ENCODE peak calls at places on chromosome 22, in six cellular contexts. One of them, this sample, is unnamed. For H3K4me1, the result is how much of the 10 kb centered on the place peaks cover.

GRCh38 chr22:39956932-39957664 is 3.1 kb upstream of the TMA7B start:
- DNase-seq in adrenal gland: no peak
- DNase-seq in A549: no peak
- DNase-seq in CD4-positive, CD25-positive, alpha-beta regulatory T cell: no peak
- DNase-seq in GM23248: no peak
- DNase-seq in PC-9: no peak
- DNase-seq in this sample: no peak

GRCh38 chr22:44831885-44832284 is 79.5 kb downstream of the ARHGAP8 start:
- DNase-seq in PC-9: no peak
- DNase-seq in CD4-positive, CD25-positive, alpha-beta regulatory T cell: no peak
- DNase-seq in A549: no peak
- DNase-seq in GM23248: no peak
- DNase-seq in adrenal gland: no peak
- DNase-seq in this sample: no peak

GRCh38 chr22:19448076-19448607 is 631 bp upstream of the C22orf39 start:
- DNase-seq in GM23248: peak
- DNase-seq in PC-9: no peak
- DNase-seq in A549: peak
- DNase-seq in adrenal gland: peak
- DNase-seq in CD4-positive, CD25-positive, alpha-beta regulatory T cell: no peak
- DNase-seq in this sample: peak

GRCh38 chr22:23849009-23850006 is 8.4 kb upstream of the SLC2A11 start:
- DNase-seq in A549: peak
- DNase-seq in CD4-positive, CD25-positive, alpha-beta regulatory T cell: peak
- DNase-seq in PC-9: peak
- DNase-seq in GM23248: peak
- DNase-seq in adrenal gland: peak
- DNase-seq in this sample: peak

GRCh38 chr22:41021039-41021654 is 70.0 kb downstream of the RBX1 start:
- DNase-seq in adrenal gland: peak
- DNase-seq in PC-9: no peak
- DNase-seq in A549: no peak
- DNase-seq in CD4-positive, CD25-positive, alpha-beta regulatory T cell: no peak
- DNase-seq in GM23248: peak
- DNase-seq in this sample: no peak

GRCh38 chr22:19667872-19668740 is 46.2 kb upstream of the SEPTIN5 start:
- DNase-seq in CD4-positive, CD25-positive, alpha-beta regulatory T cell: no peak
- DNase-seq in PC-9: no peak
- DNase-seq in adrenal gland: peak
- DNase-seq in GM23248: no peak
- DNase-seq in A549: no peak
- DNase-seq in this sample: no peak

GRCh38 chr22:48560389-48560751 is 1267.3 kb downstream of the BRD1 start:
- DNase-seq in GM23248: no peak
- DNase-seq in adrenal gland: no peak
- DNase-seq in CD4-positive, CD25-positive, alpha-beta regulatory T cell: no peak
- DNase-seq in A549: no peak
- DNase-seq in PC-9: no peak
- DNase-seq in this sample: no peak

GRCh38 chr22:29740216-29740615 is 20.4 kb downstream of the CABP7 start:
- DNase-seq in GM23248: no peak
- DNase-seq in A549: no peak
- DNase-seq in CD4-positive, CD25-positive, alpha-beta regulatory T cell: no peak
- DNase-seq in adrenal gland: no peak
- DNase-seq in PC-9: no peak
- DNase-seq in this sample: no peak

GRCh38 chr22:49724893-49725489 is 102.7 kb downstream of the BRD1 start:
- DNase-seq in adrenal gland: peak
- DNase-seq in PC-9: no peak
- DNase-seq in A549: peak
- DNase-seq in CD4-positive, CD25-positive, alpha-beta regulatory T cell: peak
- DNase-seq in GM23248: peak
- DNase-seq in this sample: peak

GRCh38 chr22:29755889-29756288 is 10.9 kb downstream of the ZMAT5 start:
- DNase-seq in CD4-positive, CD25-positive, alpha-beta regulatory T cell: no peak
- DNase-seq in PC-9: no peak
- DNase-seq in A549: no peak
- DNase-seq in adrenal gland: no peak
- DNase-seq in GM23248: no peak
- DNase-seq in this sample: no peak

GRCh38 chr22:49599691-49600451 is 227.8 kb downstream of the BRD1 start:
- DNase-seq in PC-9: no peak
- DNase-seq in A549: no peak
- DNase-seq in CD4-positive, CD25-positive, alpha-beta regulatory T cell: no peak
- DNase-seq in adrenal gland: no peak
- DNase-seq in GM23248: no peak
- DNase-seq in this sample: no peak

GRCh38 chr22:41650229-41650628 is 29.1 kb downstream of the XRCC6 start:
- DNase-seq in PC-9: no peak
- DNase-seq in CD4-positive, CD25-positive, alpha-beta regulatory T cell: no peak
- DNase-seq in A549: no peak
- DNase-seq in GM23248: no peak
- DNase-seq in adrenal gland: peak
- DNase-seq in this sample: no peak

GRCh38 chr22:44023404-44024287 is 456 bp upstream of the PARVB start:
- DNase-seq in A549: peak
- DNase-seq in CD4-positive, CD25-positive, alpha-beta regulatory T cell: no peak
- DNase-seq in PC-9: no peak
- DNase-seq in adrenal gland: peak
- DNase-seq in GM23248: peak
- DNase-seq in this sample: peak

GRCh38 chr22:22953796-22954195 is 66.2 kb downstream of the IGLL5 start:
- DNase-seq in GM23248: no peak
- DNase-seq in CD4-positive, CD25-positive, alpha-beta regulatory T cell: no peak
- DNase-seq in A549: no peak
- DNase-seq in PC-9: no peak
- DNase-seq in adrenal gland: no peak
- DNase-seq in this sample: no peak

GRCh38 chr22:17706451-17706900 is 67.8 kb downstream of the BID start:
- DNase-seq in CD4-positive, CD25-positive, alpha-beta regulatory T cell: peak
- DNase-seq in adrenal gland: peak
- DNase-seq in A549: peak
- DNase-seq in GM23248: peak
- DNase-seq in PC-9: peak
- DNase-seq in this sample: peak

GRCh38 chr22:29225422-29226090 is 19.9 kb downstream of the EMID1 start:
- DNase-seq in GM23248: peak
- DNase-seq in CD4-positive, CD25-positive, alpha-beta regulatory T cell: no peak
- DNase-seq in A549: no peak
- DNase-seq in PC-9: no peak
- DNase-seq in adrenal gland: peak
- DNase-seq in this sample: no peak

GRCh38 chr22:42895087-42895486 is 38.0 kb upstream of the ARFGAP3 start:
- DNase-seq in A549: no peak
- DNase-seq in CD4-positive, CD25-positive, alpha-beta regulatory T cell: no peak
- DNase-seq in adrenal gland: no peak
- DNase-seq in PC-9: no peak
- DNase-seq in GM23248: no peak
- DNase-seq in this sample: no peak
- H3K4me1 ChIP-seq in A549: under half
- H3K4me1 ChIP-seq in CD4-positive, CD25-positive, alpha-beta regulatory T cell: under half
- H3K4me1 ChIP-seq in adrenal gland: under half
- H3K4me1 ChIP-seq in PC-9: under half
- H3K4me1 ChIP-seq in GM23248: under half
- H3K4me1 ChIP-seq in this sample: under half

GRCh38 chr22:32820131-32820882 is 18.8 kb downstream of the TIMP3 start:
- DNase-seq in A549: no peak
- DNase-seq in PC-9: no peak
- DNase-seq in adrenal gland: no peak
- DNase-seq in CD4-positive, CD25-positive, alpha-beta regulatory T cell: no peak
- DNase-seq in GM23248: peak
- DNase-seq in this sample: no peak
- H3K27ac ChIP-seq in A549: no peak
- H3K27ac ChIP-seq in PC-9: peak
- H3K27ac ChIP-seq in adrenal gland: no peak
- H3K27ac ChIP-seq in CD4-positive, CD25-positive, alpha-beta regulatory T cell: no peak
- H3K27ac ChIP-seq in GM23248: peak
- H3K27ac ChIP-seq in this sample: no peak

GRCh38 chr22:21815357-21815756 is 52.1 kb downstream of the MAPK1 start:
- DNase-seq in PC-9: no peak
- DNase-seq in adrenal gland: no peak
- DNase-seq in GM23248: no peak
- DNase-seq in A549: no peak
- DNase-seq in CD4-positive, CD25-positive, alpha-beta regulatory T cell: no peak
- DNase-seq in this sample: no peak
- H3K4me1 ChIP-seq in PC-9: under half
- H3K4me1 ChIP-seq in adrenal gland: under half
- H3K4me1 ChIP-seq in GM23248: under half
- H3K4me1 ChIP-seq in A549: under half
- H3K4me1 ChIP-seq in CD4-positive, CD25-positive, alpha-beta regulatory T cell: half or more
- H3K4me1 ChIP-seq in this sample: under half

GRCh38 chr22:35844886-35845285 is 127.2 kb downstream of the APOL5 start:
- DNase-seq in CD4-positive, CD25-positive, alpha-beta regulatory T cell: no peak
- DNase-seq in GM23248: no peak
- DNase-seq in A549: no peak
- DNase-seq in PC-9: no peak
- DNase-seq in adrenal gland: no peak
- DNase-seq in this sample: no peak
- H3K27ac ChIP-seq in CD4-positive, CD25-positive, alpha-beta regulatory T cell: no peak
- H3K27ac ChIP-seq in GM23248: no peak
- H3K27ac ChIP-seq in A549: no peak
- H3K27ac ChIP-seq in PC-9: no peak
- H3K27ac ChIP-seq in adrenal gland: no peak
- H3K27ac ChIP-seq in this sample: peak